ENCODE peak calls at places on chromosomes 4 and X, in nine cellular contexts. F is left ventricle myocardium inferior, P is ascending aorta, A is pancreas, U is H9, G is iPS DF 6.9, H is cardiac muscle cell, Y is neural progenitor cell, Q is SJSA1. V is an unnamed sample. For H3K4me1, the result is how much of the 10 kb centered on the place peaks cover.

GRCh38 chr4:680565-680930 is 6.2 kb downstream of the MYL5 start:
- DNase-seq in F (no peak), P (no peak), A (no peak), U (peak), G (no peak), H (no peak), Y (no peak), Q (no peak), V (no peak)

GRCh38 chr4:38188136-38188535 is 227.9 kb downstream of the PTTG2 start:
- DNase-seq in F (no peak), P (no peak), A (no peak), U (no peak), G (no peak), H (no peak), Y (no peak), Q (no peak), V (no peak)

GRCh38 chr4:155759372-155760252 is 791 bp downstream of the GUCY1B1 start:
- DNase-seq in F (peak), P (peak), A (peak), U (peak), G (no peak), H (peak), Y (peak), Q (no peak), V (no peak)

GRCh38 chrX:17359500-17359899 is 15.5 kb upstream of the NHS start:
- DNase-seq in F (no peak), P (no peak), A (no peak), U (no peak), G (no peak), H (peak), Y (no peak), Q (no peak), V (no peak)

GRCh38 chr4:185093573-185093972 is 49.5 kb upstream of the SLC25A4 start:
- DNase-seq in F (no peak), P (no peak), A (no peak), U (no peak), G (no peak), H (no peak), Y (no peak), Q (no peak), V (no peak)

GRCh38 chr4:102535398-102536082 is 34.4 kb downstream of the NFKB1 start:
- DNase-seq in F (no peak), P (no peak), A (no peak), U (no peak), G (no peak), H (peak), Y (no peak), Q (peak), V (no peak)

GRCh38 chr4:73620115-73620792 is at the start of gene RASSF6:
- DNase-seq in F (no peak), P (no peak), A (peak), U (peak), G (no peak), H (no peak), Y (peak), Q (no peak), V (no peak)

GRCh38 chrX:145825896-145826295 is 8.3 kb downstream of the SLITRK2 start:
- DNase-seq in F (no peak), P (no peak), A (peak), U (no peak), G (no peak), H (peak), Y (peak), Q (no peak), V (no peak)

GRCh38 chr4:61889117-61889516 is 689.0 kb downstream of the ADGRL3 start:
- DNase-seq in F (no peak), P (no peak), A (no peak), U (no peak), G (no peak), H (no peak), Y (no peak), Q (no peak), V (no peak)

GRCh38 chrX:109841257-109841656 is 108.2 kb upstream of the ACSL4 start:
- DNase-seq in F (no peak), P (no peak), A (no peak), U (no peak), G (no peak), H (no peak), Y (no peak), Q (no peak), V (no peak)

GRCh38 chr4:110518889-110519490 is 43.0 kb downstream of the ENPEP start:
- DNase-seq in F (no peak), P (no peak), A (peak), U (no peak), G (no peak), H (peak), Y (peak), Q (no peak), V (no peak)

GRCh38 chrX:3026074-3026588 is 15.1 kb upstream of the ARSF start:
- DNase-seq in F (no peak), P (no peak), A (peak), U (no peak), G (no peak), H (no peak), Y (no peak), Q (no peak), V (no peak)

GRCh38 chrX:140744085-140744484 is 34.5 kb downstream of the LINC00632 start:
- DNase-seq in F (no peak), P (no peak), A (no peak), U (no peak), G (no peak), H (no peak), Y (no peak), Q (no peak), V (no peak)

GRCh38 chr4:10050171-10051120 is 29.1 kb upstream of the SLC2A9 start:
- DNase-seq in F (no peak), P (no peak), A (no peak), U (no peak), G (no peak), H (no peak), Y (no peak), Q (no peak), V (no peak)

GRCh38 chr4:10048931-10049655 is 27.8 kb upstream of the SLC2A9 start:
- DNase-seq in F (no peak), P (no peak), A (no peak), U (no peak), G (no peak), H (no peak), Y (no peak), Q (no peak), V (no peak)

GRCh38 chr4:10053635-10054453 is 32.5 kb upstream of the SLC2A9 start:
- DNase-seq in F (no peak), P (no peak), A (no peak), U (no peak), G (no peak), H (no peak), Y (no peak), Q (no peak), V (no peak)

GRCh38 chr4:10054571-10055041 is 33.3 kb upstream of the SLC2A9 start:
- DNase-seq in F (no peak), P (no peak), A (no peak), U (no peak), G (no peak), H (peak), Y (no peak), Q (no peak), V (no peak)

GRCh38 chr4:10051536-10052135 is 30.3 kb upstream of the SLC2A9 start:
- DNase-seq in F (no peak), P (no peak), A (no peak), U (no peak), G (no peak), H (no peak), Y (peak), Q (no peak), V (no peak)
- H3K4me1 ChIP-seq in F (under half), P (under half), A (under half), U (under half), G (under half), H (under half), Y (under half), Q (under half), V (under half)

GRCh38 chr4:122702939-122703338 is 29.6 kb upstream of the BBS12 start:
- DNase-seq in F (no peak), P (no peak), A (peak), U (no peak), G (no peak), H (no peak), Y (no peak), Q (no peak), V (no peak)

GRCh38 chr4:122701061-122701460 is 31.4 kb upstream of the BBS12 start:
- DNase-seq in F (no peak), P (no peak), A (no peak), U (no peak), G (no peak), H (no peak), Y (no peak), Q (no peak), V (no peak)

GRCh38 chr4:122703868-122704267 is 28.6 kb upstream of the BBS12 start:
- DNase-seq in F (no peak), P (no peak), A (no peak), U (no peak), G (no peak), H (no peak), Y (peak), Q (no peak), V (no peak)

GRCh38 chr4:122701965-122702364 is 30.5 kb upstream of the BBS12 start:
- DNase-seq in F (no peak), P (no peak), A (no peak), U (no peak), G (no peak), H (no peak), Y (no peak), Q (no peak), V (no peak)

GRCh38 chr4:122700178-122700725 is 32.3 kb upstream of the BBS12 start:
- DNase-seq in F (peak), P (no peak), A (peak), U (no peak), G (no peak), H (peak), Y (no peak), Q (no peak), V (no peak)
- H3K27ac ChIP-seq in F (peak), P (no peak), A (no peak), U (no peak), G (no peak), H (no peak), Y (no peak), Q (no peak), V (no peak)

GRCh38 chr4:101125045-101125713 is 222.1 kb downstream of the PPP3CA start:
- DNase-seq in F (no peak), P (no peak), A (no peak), U (no peak), G (no peak), H (no peak), Y (no peak), Q (no peak), V (no peak)
- H3K4me1 ChIP-seq in F (under half), P (under half), A (under half), U (under half), G (under half), H (under half), Y (under half), Q (under half), V (under half)

DNA sequence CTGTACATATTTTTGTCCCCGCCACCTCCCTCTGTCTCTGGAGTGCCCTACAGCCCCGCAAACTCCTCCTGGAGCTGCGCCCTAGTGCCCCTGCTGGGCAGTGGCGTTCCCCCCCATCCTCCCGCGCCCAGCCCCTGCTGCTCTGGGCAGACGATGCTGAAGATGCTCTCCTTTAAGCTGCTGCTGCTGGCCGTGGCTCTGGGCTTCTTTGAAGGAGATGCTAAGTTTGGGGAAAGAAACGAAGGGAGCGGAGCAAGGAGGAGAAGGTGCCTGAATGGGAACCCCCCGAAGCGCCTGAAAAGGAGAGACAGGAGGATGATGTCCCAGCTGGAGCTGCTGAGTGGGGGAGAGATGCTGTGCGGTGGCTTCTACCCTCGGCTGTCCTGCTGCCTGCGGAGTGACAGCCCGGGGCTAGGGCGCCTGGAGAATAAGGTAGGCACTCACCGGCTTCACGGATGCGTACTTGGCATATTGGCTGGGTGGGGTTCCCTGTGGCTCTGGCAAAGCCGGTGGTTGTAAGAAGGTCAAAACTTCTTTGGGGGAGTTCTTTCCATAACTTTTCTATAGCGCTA is 653 bp downstream of the HHIP start:
- DNase-seq in F (no peak), P (no peak), A (peak), U (peak), G (no peak), H (peak), Y (peak), Q (peak), V (no peak)
- H3K27ac ChIP-seq in F (no peak), P (no peak), A (no peak), U (no peak), G (no peak), H (no peak), Y (no peak), Q (no peak), V (no peak)

GRCh38 chr4:189305500-189305899 is 635.2 kb upstream of the FRG1 start:
- DNase-seq in F (no peak), P (no peak), A (no peak), U (no peak), G (no peak), H (no peak), Y (no peak), Q (no peak), V (no peak)
- H3K4me1 ChIP-seq in F (under half), P (under half), A (under half), U (under half), G (under half), H (under half), Y (under half), Q (under half), V (under half)

V was measured in naive thymus-derived CD4-positive, alpha-beta T cell.